ENCODE peak calls at places on chromosomes 1 and 21, in eight cellular contexts. One of them, this sample, is unnamed.

GRCh38 chr1:6148497-6149241 is 31.5 kb downstream of the CHD5 start:
- DNase-seq in HCT116: peak; percentile 48
- DNase-seq in transverse colon: peak; percentile 64
- DNase-seq in breast epithelium: peak; percentile 19
- DNase-seq in sigmoid colon: no peak
- DNase-seq in vagina: no peak
- DNase-seq in GM12878: no peak
- DNase-seq in GM23338: peak; percentile 93
- DNase-seq in this sample: peak; percentile 57

GRCh38 chr1:246110343-246111219 is 396.5 kb downstream of the SMYD3 start:
- DNase-seq in vagina: no peak
- DNase-seq in GM12878: no peak
- DNase-seq in sigmoid colon: peak; percentile 90
- DNase-seq in GM23338: no peak
- DNase-seq in transverse colon: peak; percentile 21
- DNase-seq in breast epithelium: no peak
- DNase-seq in HCT116: no peak
- DNase-seq in this sample: no peak

GRCh38 chr1:32886012-32886827 is at the start of gene HPCA:
- DNase-seq in HCT116: no peak
- DNase-seq in transverse colon: peak; percentile 72
- DNase-seq in breast epithelium: no peak
- DNase-seq in vagina: no peak
- DNase-seq in GM23338: peak; percentile 93
- DNase-seq in sigmoid colon: no peak
- DNase-seq in GM12878: no peak
- DNase-seq in this sample: peak; percentile 61

GRCh38 chr1:37630426-37631038 is 4.2 kb downstream of the RSPO1 start:
- DNase-seq in breast epithelium: no peak
- DNase-seq in sigmoid colon: no peak
- DNase-seq in GM23338: no peak
- DNase-seq in GM12878: no peak
- DNase-seq in HCT116: no peak
- DNase-seq in transverse colon: no peak
- DNase-seq in vagina: no peak
- DNase-seq in this sample: no peak

GRCh38 chr1:32066489-32066873 is 6.3 kb upstream of the TMEM39B start:
- DNase-seq in GM23338: no peak
- DNase-seq in HCT116: peak; percentile 48
- DNase-seq in transverse colon: peak; percentile 52
- DNase-seq in sigmoid colon: peak; percentile 85
- DNase-seq in GM12878: no peak
- DNase-seq in vagina: no peak
- DNase-seq in breast epithelium: peak; percentile 63
- DNase-seq in this sample: peak; percentile 53

GRCh38 chr1:180299486-180300246 is 69.6 kb downstream of the LHX4 start:
- DNase-seq in GM23338: no peak
- DNase-seq in vagina: no peak
- DNase-seq in GM12878: no peak
- DNase-seq in breast epithelium: no peak
- DNase-seq in HCT116: no peak
- DNase-seq in transverse colon: no peak
- DNase-seq in sigmoid colon: no peak
- DNase-seq in this sample: no peak

GRCh38 chr1:244863491-244864252 is 671 bp downstream of the HNRNPU start:
- DNase-seq in GM23338: no peak
- DNase-seq in vagina: peak; percentile 90
- DNase-seq in transverse colon: peak; percentile 45
- DNase-seq in sigmoid colon: no peak
- DNase-seq in breast epithelium: peak; percentile 38
- DNase-seq in GM12878: no peak
- DNase-seq in HCT116: no peak
- DNase-seq in this sample: peak; percentile 40

GRCh38 chr21:39441502-39442475 is 3.8 kb downstream of the LCA5L start:
- DNase-seq in GM12878: no peak
- DNase-seq in HCT116: peak; percentile 45
- DNase-seq in transverse colon: no peak
- DNase-seq in sigmoid colon: no peak
- DNase-seq in GM23338: peak; percentile 76
- DNase-seq in vagina: no peak
- DNase-seq in breast epithelium: no peak
- DNase-seq in this sample: no peak

GRCh38 chr1:84174051-84174556 is 30.0 kb downstream of the PRKACB start:
- DNase-seq in sigmoid colon: no peak
- DNase-seq in transverse colon: no peak
- DNase-seq in breast epithelium: no peak
- DNase-seq in vagina: no peak
- DNase-seq in HCT116: peak; percentile 94
- DNase-seq in GM12878: no peak
- DNase-seq in GM23338: peak; percentile 14
- DNase-seq in this sample: no peak

GRCh38 chr1:85578321-85579295 is 2.0 kb upstream of the CCN1 start:
- DNase-seq in GM23338: peak; percentile 54
- DNase-seq in HCT116: no peak
- DNase-seq in vagina: no peak
- DNase-seq in breast epithelium: peak; percentile 39
- DNase-seq in transverse colon: no peak
- DNase-seq in GM12878: no peak
- DNase-seq in sigmoid colon: no peak
- DNase-seq in this sample: no peak
- TF ChIP-seq POLR2AphosphoS5 in GM23338: no peak
- TF ChIP-seq POLR2AphosphoS5 in HCT116: no peak
- TF ChIP-seq POLR2AphosphoS5 in vagina: no peak
- TF ChIP-seq POLR2AphosphoS5 in breast epithelium: no peak
- TF ChIP-seq POLR2AphosphoS5 in transverse colon: peak; percentile 51
- TF ChIP-seq POLR2AphosphoS5 in GM12878: no peak
- TF ChIP-seq POLR2AphosphoS5 in sigmoid colon: peak; percentile 45
- TF ChIP-seq POLR2AphosphoS5 in this sample: no peak

DNA sequence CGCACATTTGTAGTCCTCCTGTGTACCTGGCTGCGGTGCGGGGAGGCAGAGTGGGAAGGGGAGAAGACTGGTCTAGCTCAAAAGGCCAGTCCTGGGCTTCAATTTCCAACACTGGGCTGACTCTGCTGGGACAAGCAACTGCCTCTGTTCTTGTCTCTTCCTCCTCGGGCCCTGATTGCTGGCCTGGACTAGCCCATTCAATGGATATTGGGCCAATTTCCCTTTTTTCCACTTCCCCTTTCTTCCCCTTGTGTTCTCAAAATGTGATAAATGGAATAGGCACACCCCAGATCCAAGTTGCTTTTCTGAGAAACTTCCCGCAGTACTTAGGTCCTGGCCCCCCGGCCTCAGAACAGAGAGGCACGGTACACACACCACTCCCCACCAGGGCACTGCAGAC is 48.2 kb downstream of the SPSB1 start:
- DNase-seq in vagina: no peak
- DNase-seq in transverse colon: no peak
- DNase-seq in GM12878: no peak
- DNase-seq in breast epithelium: no peak
- DNase-seq in GM23338: no peak
- DNase-seq in HCT116: no peak
- DNase-seq in sigmoid colon: no peak
- DNase-seq in this sample: no peak
- H3K27ac ChIP-seq in vagina: no peak overlapping the region
- H3K27ac ChIP-seq in transverse colon: peak overlapping the region; percentile 60
- H3K27ac ChIP-seq in GM12878: no peak overlapping the region
- H3K27ac ChIP-seq in breast epithelium: no peak overlapping the region
- H3K27ac ChIP-seq in GM23338: no peak overlapping the region
- H3K27ac ChIP-seq in HCT116: no peak overlapping the region
- H3K27ac ChIP-seq in sigmoid colon: no peak overlapping the region
- H3K27ac ChIP-seq in this sample: peak overlapping the region; percentile 79

DNA sequence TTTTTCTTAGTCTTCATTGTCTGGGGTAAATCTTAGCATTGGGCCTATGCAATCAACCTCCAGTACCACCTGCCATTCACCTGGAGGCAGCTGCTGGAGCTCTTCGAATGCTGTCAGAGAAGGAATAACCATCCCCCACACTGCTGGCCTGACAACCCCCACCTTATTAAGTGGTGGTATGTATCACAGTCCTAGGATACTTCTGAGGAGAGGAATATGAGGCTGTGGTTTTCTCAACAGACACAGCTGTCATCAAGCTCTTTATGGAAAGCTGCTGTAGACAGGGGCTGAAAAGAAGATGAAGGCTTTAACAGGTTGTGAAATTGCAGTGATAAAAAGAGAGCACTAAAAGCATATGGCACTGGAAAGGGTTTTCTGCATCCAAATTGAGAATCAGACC is 61.7 kb downstream of the TSEN15 start:
- DNase-seq in GM23338: no peak
- DNase-seq in sigmoid colon: no peak
- DNase-seq in transverse colon: no peak
- DNase-seq in vagina: no peak
- DNase-seq in breast epithelium: no peak
- DNase-seq in HCT116: no peak
- DNase-seq in GM12878: no peak
- DNase-seq in this sample: no peak
- TF ChIP-seq POLR2AphosphoS5 in GM23338: no peak
- TF ChIP-seq POLR2AphosphoS5 in sigmoid colon: no peak
- TF ChIP-seq POLR2AphosphoS5 in transverse colon: no peak
- TF ChIP-seq POLR2AphosphoS5 in vagina: no peak
- TF ChIP-seq POLR2AphosphoS5 in breast epithelium: no peak
- TF ChIP-seq POLR2AphosphoS5 in HCT116: no peak
- TF ChIP-seq POLR2AphosphoS5 in GM12878: no peak
- TF ChIP-seq POLR2AphosphoS5 in this sample: no peak

GRCh38 chr1:178267646-178268094 is 173.8 kb downstream of the RASAL2 start:
- DNase-seq in breast epithelium: no peak
- DNase-seq in GM12878: no peak
- DNase-seq in sigmoid colon: no peak
- DNase-seq in HCT116: peak; percentile 7
- DNase-seq in transverse colon: no peak
- DNase-seq in vagina: no peak
- DNase-seq in GM23338: peak; percentile 86
- DNase-seq in this sample: no peak

GRCh38 chr1:178263341-178263740 is 169.4 kb downstream of the RASAL2 start:
- DNase-seq in transverse colon: no peak
- DNase-seq in breast epithelium: no peak
- DNase-seq in sigmoid colon: no peak
- DNase-seq in HCT116: no peak
- DNase-seq in vagina: no peak
- DNase-seq in GM23338: no peak
- DNase-seq in GM12878: no peak
- DNase-seq in this sample: no peak

GRCh38 chr1:178262101-178262500 is 168.2 kb downstream of the RASAL2 start:
- DNase-seq in HCT116: no peak
- DNase-seq in transverse colon: no peak
- DNase-seq in GM23338: peak; percentile 79
- DNase-seq in breast epithelium: no peak
- DNase-seq in sigmoid colon: no peak
- DNase-seq in vagina: no peak
- DNase-seq in GM12878: no peak
- DNase-seq in this sample: no peak

GRCh38 chr1:178271471-178271870 is 177.6 kb downstream of the RASAL2 start:
- DNase-seq in vagina: no peak
- DNase-seq in breast epithelium: no peak
- DNase-seq in sigmoid colon: no peak
- DNase-seq in HCT116: no peak
- DNase-seq in GM23338: peak; percentile 28
- DNase-seq in GM12878: no peak
- DNase-seq in transverse colon: no peak
- DNase-seq in this sample: no peak

GRCh38 chr1:178266619-178267066 is 172.7 kb downstream of the RASAL2 start:
- DNase-seq in GM23338: peak; percentile 97
- DNase-seq in GM12878: no peak
- DNase-seq in vagina: no peak
- DNase-seq in sigmoid colon: no peak
- DNase-seq in HCT116: no peak
- DNase-seq in breast epithelium: no peak
- DNase-seq in transverse colon: no peak
- DNase-seq in this sample: no peak
- H3K27ac ChIP-seq in GM23338: peak overlapping the region; percentile 98
- H3K27ac ChIP-seq in GM12878: no peak overlapping the region
- H3K27ac ChIP-seq in vagina: no peak overlapping the region
- H3K27ac ChIP-seq in sigmoid colon: no peak overlapping the region
- H3K27ac ChIP-seq in HCT116: no peak overlapping the region
- H3K27ac ChIP-seq in breast epithelium: no peak overlapping the region
- H3K27ac ChIP-seq in transverse colon: no peak overlapping the region
- H3K27ac ChIP-seq in this sample: no peak overlapping the region

DNA sequence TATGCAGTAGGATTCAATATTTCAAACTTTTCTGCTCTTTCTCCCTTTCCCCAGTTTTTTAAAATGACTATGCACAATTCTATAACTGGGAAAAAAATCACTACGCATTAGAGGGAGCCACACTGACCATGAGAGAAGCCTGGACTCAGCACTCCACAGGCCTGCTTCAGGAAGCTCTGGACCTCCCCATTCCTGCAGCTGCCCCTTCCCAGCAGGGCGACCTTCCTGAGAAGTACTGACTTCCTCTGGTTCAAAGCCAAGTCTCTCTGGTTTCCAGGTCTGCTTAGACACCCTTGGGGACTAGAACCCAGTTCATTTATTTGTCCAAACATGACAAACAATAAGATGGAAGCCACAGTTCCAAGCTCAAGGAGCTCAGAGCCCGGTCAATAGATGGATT is 42.0 kb upstream of the CLSTN1 start:
- DNase-seq in transverse colon: no peak
- DNase-seq in sigmoid colon: no peak
- DNase-seq in GM23338: no peak
- DNase-seq in breast epithelium: no peak
- DNase-seq in vagina: no peak
- DNase-seq in HCT116: no peak
- DNase-seq in GM12878: no peak
- DNase-seq in this sample: no peak
- TF ChIP-seq POLR2AphosphoS5 in transverse colon: no peak
- TF ChIP-seq POLR2AphosphoS5 in sigmoid colon: no peak
- TF ChIP-seq POLR2AphosphoS5 in GM23338: no peak
- TF ChIP-seq POLR2AphosphoS5 in breast epithelium: no peak
- TF ChIP-seq POLR2AphosphoS5 in vagina: no peak
- TF ChIP-seq POLR2AphosphoS5 in HCT116: no peak
- TF ChIP-seq POLR2AphosphoS5 in GM12878: no peak
- TF ChIP-seq POLR2AphosphoS5 in this sample: no peak

DNA sequence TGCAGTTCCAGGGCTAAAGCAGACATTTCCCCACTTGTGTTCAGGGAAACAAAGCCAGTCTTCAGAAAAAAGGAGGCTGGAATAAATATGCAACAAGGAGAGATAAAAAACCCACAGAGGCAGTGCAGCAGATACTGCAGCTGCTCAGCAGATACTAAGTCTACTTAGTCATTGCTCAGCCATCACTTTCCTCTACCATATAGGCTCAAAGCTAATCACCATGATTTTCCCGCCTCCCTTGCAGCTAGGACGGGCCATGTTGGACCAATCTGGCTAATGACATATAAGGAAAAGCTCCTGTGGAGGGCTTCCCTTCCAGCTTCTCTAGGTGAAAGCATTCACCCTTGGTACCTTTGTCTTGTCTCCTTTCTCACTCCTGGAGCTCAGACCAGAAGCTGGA is 10.0 kb upstream of the EFHD2 start:
- DNase-seq in vagina: no peak
- DNase-seq in transverse colon: no peak
- DNase-seq in sigmoid colon: no peak
- DNase-seq in GM23338: no peak
- DNase-seq in breast epithelium: no peak
- DNase-seq in HCT116: no peak
- DNase-seq in GM12878: no peak
- DNase-seq in this sample: no peak
- H3K27ac ChIP-seq in vagina: no peak overlapping the region
- H3K27ac ChIP-seq in transverse colon: no peak overlapping the region
- H3K27ac ChIP-seq in sigmoid colon: no peak overlapping the region
- H3K27ac ChIP-seq in GM23338: no peak overlapping the region
- H3K27ac ChIP-seq in breast epithelium: peak overlapping the region; percentile 70
- H3K27ac ChIP-seq in HCT116: no peak overlapping the region
- H3K27ac ChIP-seq in GM12878: no peak overlapping the region
- H3K27ac ChIP-seq in this sample: no peak overlapping the region